ENCODE peak calls at places on chromosome 2, in eight cellular contexts. One of them, this sample, is unnamed.

GRCh38 chr2:240919161-240919781 is 13.1 kb downstream of the CROCC2 start:
- DNase-seq in thoracic aorta: no peak
- DNase-seq in heart left ventricle: peak; percentile 52
- DNase-seq in heart right ventricle: peak; percentile 2
- DNase-seq in GM23248: no peak
- DNase-seq in upper lobe of right lung: peak; percentile 60
- DNase-seq in IMR-90: no peak
- DNase-seq in keratinocyte: no peak
- DNase-seq in this sample: peak; percentile 10

GRCh38 chr2:1698188-1698945 is 45.9 kb downstream of the PXDN start:
- DNase-seq in upper lobe of right lung: peak; percentile 61
- DNase-seq in thoracic aorta: no peak
- DNase-seq in keratinocyte: no peak
- DNase-seq in GM23248: no peak
- DNase-seq in heart right ventricle: no peak
- DNase-seq in heart left ventricle: no peak
- DNase-seq in IMR-90: no peak
- DNase-seq in this sample: no peak

GRCh38 chr2:43041661-43042360 is 184.6 kb downstream of the ZFP36L2 start:
- DNase-seq in IMR-90: peak; percentile 97
- DNase-seq in upper lobe of right lung: peak; percentile 49
- DNase-seq in thoracic aorta: peak; percentile 71
- DNase-seq in GM23248: peak; percentile 86
- DNase-seq in heart right ventricle: no peak
- DNase-seq in heart left ventricle: peak; percentile 41
- DNase-seq in keratinocyte: peak; percentile 94
- DNase-seq in this sample: no peak

GRCh38 chr2:23614701-23615100 is 229.7 kb downstream of the KLHL29 start:
- DNase-seq in GM23248: no peak
- DNase-seq in heart left ventricle: peak; percentile 50
- DNase-seq in IMR-90: no peak
- DNase-seq in keratinocyte: no peak
- DNase-seq in heart right ventricle: no peak
- DNase-seq in upper lobe of right lung: peak; percentile 38
- DNase-seq in thoracic aorta: no peak
- DNase-seq in this sample: no peak

GRCh38 chr2:120769787-120770120 is 34.1 kb downstream of the GLI2 start:
- DNase-seq in heart left ventricle: peak; percentile 47
- DNase-seq in IMR-90: no peak
- DNase-seq in upper lobe of right lung: no peak
- DNase-seq in thoracic aorta: no peak
- DNase-seq in GM23248: no peak
- DNase-seq in heart right ventricle: no peak
- DNase-seq in keratinocyte: no peak
- DNase-seq in this sample: peak; percentile 15

GRCh38 chr2:197994751-197995150 is 190.4 kb downstream of the PLCL1 start:
- DNase-seq in keratinocyte: no peak
- DNase-seq in heart right ventricle: no peak
- DNase-seq in IMR-90: no peak
- DNase-seq in GM23248: no peak
- DNase-seq in heart left ventricle: no peak
- DNase-seq in thoracic aorta: no peak
- DNase-seq in upper lobe of right lung: no peak
- DNase-seq in this sample: no peak

GRCh38 chr2:174634130-174635014 is 36.8 kb upstream of the WIPF1 start:
- DNase-seq in IMR-90: peak; percentile 12
- DNase-seq in keratinocyte: no peak
- DNase-seq in GM23248: peak; percentile 58
- DNase-seq in heart left ventricle: no peak
- DNase-seq in heart right ventricle: no peak
- DNase-seq in thoracic aorta: no peak
- DNase-seq in upper lobe of right lung: peak; percentile 66
- DNase-seq in this sample: no peak

GRCh38 chr2:38875227-38875575 is 533 bp downstream of the DHX57 start:
- DNase-seq in upper lobe of right lung: no peak
- DNase-seq in heart right ventricle: no peak
- DNase-seq in GM23248: peak; percentile 45
- DNase-seq in IMR-90: peak; percentile 1
- DNase-seq in heart left ventricle: no peak
- DNase-seq in thoracic aorta: no peak
- DNase-seq in keratinocyte: no peak
- DNase-seq in this sample: no peak

GRCh38 chr2:9708683-9709538 is 78.1 kb upstream of the YWHAQ start:
- DNase-seq in thoracic aorta: no peak
- DNase-seq in upper lobe of right lung: no peak
- DNase-seq in GM23248: peak; percentile 26
- DNase-seq in heart right ventricle: no peak
- DNase-seq in heart left ventricle: no peak
- DNase-seq in IMR-90: no peak
- DNase-seq in keratinocyte: no peak
- DNase-seq in this sample: no peak

GRCh38 chr2:3396920-3397559 is 17.5 kb downstream of the TRAPPC12 start:
- DNase-seq in GM23248: no peak
- DNase-seq in upper lobe of right lung: no peak
- DNase-seq in thoracic aorta: no peak
- DNase-seq in heart right ventricle: no peak
- DNase-seq in IMR-90: no peak
- DNase-seq in keratinocyte: no peak
- DNase-seq in heart left ventricle: no peak
- DNase-seq in this sample: no peak

GRCh38 chr2:235567842-235568241 is 74.0 kb downstream of the AGAP1 start:
- DNase-seq in heart left ventricle: no peak
- DNase-seq in GM23248: peak; percentile 39
- DNase-seq in upper lobe of right lung: no peak
- DNase-seq in keratinocyte: no peak
- DNase-seq in IMR-90: no peak
- DNase-seq in thoracic aorta: no peak
- DNase-seq in heart right ventricle: no peak
- DNase-seq in this sample: no peak

GRCh38 chr2:231015462-231015861 is 19.5 kb downstream of the SPATA3 start:
- DNase-seq in heart left ventricle: no peak
- DNase-seq in GM23248: no peak
- DNase-seq in thoracic aorta: no peak
- DNase-seq in keratinocyte: no peak
- DNase-seq in IMR-90: no peak
- DNase-seq in upper lobe of right lung: no peak
- DNase-seq in heart right ventricle: no peak
- DNase-seq in this sample: no peak

GRCh38 chr2:48413676-48414075 is 116.3 kb upstream of the STON1 start:
- DNase-seq in thoracic aorta: no peak
- DNase-seq in GM23248: no peak
- DNase-seq in IMR-90: no peak
- DNase-seq in upper lobe of right lung: no peak
- DNase-seq in heart left ventricle: no peak
- DNase-seq in keratinocyte: no peak
- DNase-seq in heart right ventricle: no peak
- DNase-seq in this sample: no peak

GRCh38 chr2:112821142-112821541 is 15.4 kb downstream of the IL1B start:
- DNase-seq in upper lobe of right lung: no peak
- DNase-seq in IMR-90: no peak
- DNase-seq in heart right ventricle: no peak
- DNase-seq in GM23248: no peak
- DNase-seq in thoracic aorta: no peak
- DNase-seq in keratinocyte: no peak
- DNase-seq in heart left ventricle: no peak
- DNase-seq in this sample: no peak

GRCh38 chr2:146615778-146616177 is 1229.1 kb upstream of the ACVR2A start:
- DNase-seq in GM23248: no peak
- DNase-seq in keratinocyte: no peak
- DNase-seq in IMR-90: no peak
- DNase-seq in thoracic aorta: no peak
- DNase-seq in heart right ventricle: no peak
- DNase-seq in heart left ventricle: no peak
- DNase-seq in upper lobe of right lung: no peak
- DNase-seq in this sample: no peak

GRCh38 chr2:138919336-138919735 is 139.1 kb upstream of the NXPH2 start:
- DNase-seq in keratinocyte: no peak
- DNase-seq in IMR-90: no peak
- DNase-seq in thoracic aorta: no peak
- DNase-seq in GM23248: no peak
- DNase-seq in heart right ventricle: no peak
- DNase-seq in upper lobe of right lung: no peak
- DNase-seq in heart left ventricle: no peak
- DNase-seq in this sample: no peak

GRCh38 chr2:33110461-33110860 is 163.7 kb downstream of the LTBP1 start:
- DNase-seq in upper lobe of right lung: no peak
- DNase-seq in heart left ventricle: no peak
- DNase-seq in GM23248: no peak
- DNase-seq in IMR-90: peak; percentile 82
- DNase-seq in heart right ventricle: no peak
- DNase-seq in thoracic aorta: no peak
- DNase-seq in keratinocyte: no peak
- DNase-seq in this sample: no peak

GRCh38 chr2:46983065-46983801 is 67.6 kb upstream of the MCFD2 start:
- DNase-seq in IMR-90: peak; percentile 75
- DNase-seq in keratinocyte: no peak
- DNase-seq in heart left ventricle: no peak
- DNase-seq in GM23248: peak; percentile 80
- DNase-seq in thoracic aorta: no peak
- DNase-seq in heart right ventricle: no peak
- DNase-seq in upper lobe of right lung: no peak
- DNase-seq in this sample: no peak

GRCh38 chr2:46982356-46983064 is 66.9 kb upstream of the MCFD2 start:
- DNase-seq in GM23248: no peak
- DNase-seq in IMR-90: no peak
- DNase-seq in thoracic aorta: no peak
- DNase-seq in keratinocyte: no peak
- DNase-seq in heart left ventricle: no peak
- DNase-seq in upper lobe of right lung: no peak
- DNase-seq in heart right ventricle: no peak
- DNase-seq in this sample: no peak

GRCh38 chr2:46979611-46980010 is 64.0 kb upstream of the MCFD2 start:
- DNase-seq in upper lobe of right lung: no peak
- DNase-seq in heart left ventricle: no peak
- DNase-seq in heart right ventricle: no peak
- DNase-seq in keratinocyte: no peak
- DNase-seq in IMR-90: no peak
- DNase-seq in thoracic aorta: no peak
- DNase-seq in GM23248: no peak
- DNase-seq in this sample: no peak

GRCh38 chr2:46981662-46982351 is 66.2 kb upstream of the MCFD2 start:
- DNase-seq in GM23248: no peak
- DNase-seq in heart right ventricle: no peak
- DNase-seq in keratinocyte: no peak
- DNase-seq in IMR-90: no peak
- DNase-seq in heart left ventricle: no peak
- DNase-seq in upper lobe of right lung: no peak
- DNase-seq in thoracic aorta: no peak
- DNase-seq in this sample: no peak

DNA sequence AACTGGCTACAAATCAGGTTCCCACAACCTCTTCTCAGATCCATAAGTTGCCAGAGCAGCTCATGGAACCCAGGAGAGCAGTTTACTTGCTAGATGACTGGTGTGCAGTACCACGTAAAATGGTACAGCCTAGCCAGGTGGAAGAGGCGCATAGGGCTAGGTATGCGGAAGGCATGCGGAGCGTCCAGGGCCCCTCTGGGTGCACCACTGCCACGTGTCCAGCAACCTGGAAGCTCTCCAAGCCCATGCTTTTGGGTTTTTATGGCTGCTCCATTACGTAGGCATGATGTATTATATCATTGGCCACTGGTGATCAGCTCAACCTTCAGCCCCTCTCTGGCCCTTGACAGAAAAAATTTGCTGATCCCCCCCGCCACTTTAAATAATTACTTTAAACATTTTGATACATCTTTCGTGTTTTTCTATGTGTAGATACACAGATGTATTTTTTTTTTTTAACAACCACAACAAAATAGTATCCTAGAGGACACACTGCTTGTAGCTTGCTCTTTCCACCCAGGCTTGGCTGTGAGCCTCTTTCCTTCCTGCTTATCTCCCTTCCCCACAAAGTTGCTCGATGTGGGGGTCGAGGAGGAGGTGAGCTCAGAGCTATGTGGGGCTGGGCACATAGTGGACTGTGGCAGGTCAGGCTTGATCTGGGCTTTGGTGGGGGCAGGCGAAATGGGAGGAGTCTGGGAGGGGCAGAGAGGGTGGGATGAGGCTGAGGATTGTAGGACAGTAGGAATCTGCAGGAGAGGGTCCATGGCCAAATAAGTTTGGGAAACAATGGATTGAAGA is 65.4 kb upstream of the MCFD2 start:
- DNase-seq in IMR-90: no peak
- DNase-seq in keratinocyte: no peak
- DNase-seq in heart left ventricle: no peak
- DNase-seq in GM23248: no peak
- DNase-seq in upper lobe of right lung: no peak
- DNase-seq in thoracic aorta: no peak
- DNase-seq in heart right ventricle: no peak
- DNase-seq in this sample: no peak
- H3K27ac ChIP-seq in IMR-90: no peak overlapping the region
- H3K27ac ChIP-seq in keratinocyte: no peak overlapping the region
- H3K27ac ChIP-seq in heart left ventricle: no peak overlapping the region
- H3K27ac ChIP-seq in GM23248: no peak overlapping the region
- H3K27ac ChIP-seq in upper lobe of right lung: peak overlapping the region; percentile 24
- H3K27ac ChIP-seq in thoracic aorta: no peak overlapping the region
- H3K27ac ChIP-seq in heart right ventricle: no peak overlapping the region
- H3K27ac ChIP-seq in this sample: no peak overlapping the region

DNA sequence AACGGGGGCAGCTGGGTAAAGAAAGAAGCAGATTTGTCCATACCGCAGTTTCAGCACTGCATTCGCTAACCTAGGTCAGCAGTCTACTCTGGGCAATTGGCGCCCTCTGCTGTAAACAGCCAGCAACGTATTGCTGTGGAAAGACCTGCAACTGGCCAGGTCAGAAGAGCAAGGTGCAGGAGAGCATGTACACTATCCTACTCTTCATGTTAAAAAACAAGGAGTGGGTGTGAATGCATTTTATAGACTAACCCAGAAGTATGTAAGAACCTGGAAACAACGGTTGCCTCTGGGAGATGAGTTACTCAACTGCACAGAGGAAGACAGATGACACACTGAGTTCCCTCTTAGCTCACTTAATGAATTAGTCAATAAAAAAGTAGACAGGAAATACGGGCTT is 6.2 kb downstream of the MRPS5 start:
- DNase-seq in heart right ventricle: peak; percentile 56
- DNase-seq in upper lobe of right lung: peak; percentile 77
- DNase-seq in keratinocyte: peak; percentile 28
- DNase-seq in heart left ventricle: no peak
- DNase-seq in thoracic aorta: no peak
- DNase-seq in IMR-90: peak; percentile 61
- DNase-seq in GM23248: peak; percentile 79
- DNase-seq in this sample: peak; percentile 70
- H3K4me1 ChIP-seq in heart right ventricle: peaks cover 30% of the 10 kb centered on the region
- H3K4me1 ChIP-seq in upper lobe of right lung: peaks cover 25% of the 10 kb centered on the region
- H3K4me1 ChIP-seq in keratinocyte: peaks cover 7% of the 10 kb centered on the region
- H3K4me1 ChIP-seq in heart left ventricle: peaks cover 21% of the 10 kb centered on the region
- H3K4me1 ChIP-seq in thoracic aorta: no peaks in the 10 kb centered on the region
- H3K4me1 ChIP-seq in IMR-90: no peaks in the 10 kb centered on the region
- H3K4me1 ChIP-seq in GM23248: peaks cover 9% of the 10 kb centered on the region
- H3K4me1 ChIP-seq in this sample: peaks cover 23% of the 10 kb centered on the region

GRCh38 chr2:36352711-36353110 is 2.9 kb upstream of the CRIM1 start:
- DNase-seq in upper lobe of right lung: no peak
- DNase-seq in IMR-90: peak; percentile 83
- DNase-seq in heart left ventricle: no peak
- DNase-seq in GM23248: peak; percentile 96
- DNase-seq in keratinocyte: no peak
- DNase-seq in thoracic aorta: no peak
- DNase-seq in heart right ventricle: no peak
- DNase-seq in this sample: no peak
- H3K27me3 ChIP-seq in upper lobe of right lung: no peaks in the 10 kb centered on the region
- H3K27me3 ChIP-seq in IMR-90: no peaks in the 10 kb centered on the region
- H3K27me3 ChIP-seq in heart left ventricle: no peaks in the 10 kb centered on the region
- H3K27me3 ChIP-seq in GM23248: no peaks in the 10 kb centered on the region
- H3K27me3 ChIP-seq in keratinocyte: no peaks in the 10 kb centered on the region
- H3K27me3 ChIP-seq in thoracic aorta: no peaks in the 10 kb centered on the region
- H3K27me3 ChIP-seq in heart right ventricle: no peaks in the 10 kb centered on the region
- H3K27me3 ChIP-seq in this sample: no peaks in the 10 kb centered on the region

GRCh38 chr2:20444113-20444992 is 2.5 kb upstream of the RHOB start:
- DNase-seq in keratinocyte: no peak
- DNase-seq in thoracic aorta: no peak
- DNase-seq in upper lobe of right lung: peak; percentile 8
- DNase-seq in IMR-90: no peak
- DNase-seq in heart left ventricle: no peak
- DNase-seq in heart right ventricle: peak; percentile 56
- DNase-seq in GM23248: peak; percentile 78
- DNase-seq in this sample: no peak
- H3K27ac ChIP-seq in keratinocyte: no peak overlapping the region
- H3K27ac ChIP-seq in thoracic aorta: peak overlapping the region; percentile 98
- H3K27ac ChIP-seq in upper lobe of right lung: peak overlapping the region; percentile 65
- H3K27ac ChIP-seq in IMR-90: no peak overlapping the region
- H3K27ac ChIP-seq in heart left ventricle: peak overlapping the region; percentile 61
- H3K27ac ChIP-seq in heart right ventricle: peak overlapping the region; percentile 71
- H3K27ac ChIP-seq in GM23248: peak overlapping the region; percentile 54
- H3K27ac ChIP-seq in this sample: peak overlapping the region; percentile 48